ENCODE peak calls at places on chromosomes 6 and 20, in six cellular contexts. One of them, this sample, is unnamed.

GRCh38 chr6:88870728-88871330 is 92.6 kb downstream of the RNGTT start:
- DNase-seq in brain microvascular endothelial cell: peak
- DNase-seq in cardiac fibroblast: peak
- DNase-seq in fibroblast of pulmonary artery: peak
- DNase-seq in coronary artery: no peak
- DNase-seq in right atrium auricular region: no peak
- DNase-seq in this sample: peak

GRCh38 chr20:11738852-11739251 is 178.8 kb upstream of the BTBD3 start:
- DNase-seq in right atrium auricular region: no peak
- DNase-seq in coronary artery: no peak
- DNase-seq in brain microvascular endothelial cell: no peak
- DNase-seq in cardiac fibroblast: no peak
- DNase-seq in fibroblast of pulmonary artery: no peak
- DNase-seq in this sample: no peak

GRCh38 chr6:161228911-161229591 is 44.8 kb downstream of the AGPAT4 start:
- DNase-seq in cardiac fibroblast: peak
- DNase-seq in fibroblast of pulmonary artery: peak
- DNase-seq in coronary artery: no peak
- DNase-seq in right atrium auricular region: no peak
- DNase-seq in brain microvascular endothelial cell: peak
- DNase-seq in this sample: peak

GRCh38 chr6:10395946-10396577 is 18.8 kb downstream of the TFAP2A start:
- DNase-seq in right atrium auricular region: no peak
- DNase-seq in cardiac fibroblast: no peak
- DNase-seq in fibroblast of pulmonary artery: no peak
- DNase-seq in coronary artery: no peak
- DNase-seq in brain microvascular endothelial cell: no peak
- DNase-seq in this sample: no peak

GRCh38 chr6:40743226-40743625 is 156.1 kb upstream of the LRFN2 start:
- DNase-seq in fibroblast of pulmonary artery: no peak
- DNase-seq in brain microvascular endothelial cell: no peak
- DNase-seq in coronary artery: no peak
- DNase-seq in cardiac fibroblast: no peak
- DNase-seq in right atrium auricular region: no peak
- DNase-seq in this sample: no peak

GRCh38 chr6:10999994-11000393 is 44.1 kb downstream of the ELOVL2 start:
- DNase-seq in fibroblast of pulmonary artery: peak
- DNase-seq in right atrium auricular region: no peak
- DNase-seq in coronary artery: no peak
- DNase-seq in brain microvascular endothelial cell: peak
- DNase-seq in cardiac fibroblast: peak
- DNase-seq in this sample: peak

GRCh38 chr20:3805594-3806264 is 9.6 kb downstream of the CDC25B start:
- DNase-seq in brain microvascular endothelial cell: no peak
- DNase-seq in cardiac fibroblast: peak
- DNase-seq in right atrium auricular region: no peak
- DNase-seq in fibroblast of pulmonary artery: peak
- DNase-seq in coronary artery: no peak
- DNase-seq in this sample: peak

GRCh38 chr6:158329531-158329930 is 17.3 kb downstream of the TULP4 start:
- DNase-seq in right atrium auricular region: no peak
- DNase-seq in cardiac fibroblast: no peak
- DNase-seq in fibroblast of pulmonary artery: no peak
- DNase-seq in brain microvascular endothelial cell: no peak
- DNase-seq in coronary artery: no peak
- DNase-seq in this sample: peak

GRCh38 chr6:387293-387694 is 4.3 kb upstream of the IRF4 start:
- DNase-seq in right atrium auricular region: no peak
- DNase-seq in cardiac fibroblast: peak
- DNase-seq in coronary artery: peak
- DNase-seq in fibroblast of pulmonary artery: peak
- DNase-seq in brain microvascular endothelial cell: no peak
- DNase-seq in this sample: peak

GRCh38 chr20:49695830-49696229 is 17.8 kb downstream of the B4GALT5 start:
- DNase-seq in cardiac fibroblast: no peak
- DNase-seq in right atrium auricular region: no peak
- DNase-seq in brain microvascular endothelial cell: no peak
- DNase-seq in coronary artery: no peak
- DNase-seq in fibroblast of pulmonary artery: no peak
- DNase-seq in this sample: no peak

GRCh38 chr20:17859002-17859615 is 109.5 kb downstream of the SNX5 start:
- DNase-seq in right atrium auricular region: no peak
- DNase-seq in cardiac fibroblast: no peak
- DNase-seq in brain microvascular endothelial cell: no peak
- DNase-seq in fibroblast of pulmonary artery: no peak
- DNase-seq in coronary artery: no peak
- DNase-seq in this sample: no peak

DNA sequence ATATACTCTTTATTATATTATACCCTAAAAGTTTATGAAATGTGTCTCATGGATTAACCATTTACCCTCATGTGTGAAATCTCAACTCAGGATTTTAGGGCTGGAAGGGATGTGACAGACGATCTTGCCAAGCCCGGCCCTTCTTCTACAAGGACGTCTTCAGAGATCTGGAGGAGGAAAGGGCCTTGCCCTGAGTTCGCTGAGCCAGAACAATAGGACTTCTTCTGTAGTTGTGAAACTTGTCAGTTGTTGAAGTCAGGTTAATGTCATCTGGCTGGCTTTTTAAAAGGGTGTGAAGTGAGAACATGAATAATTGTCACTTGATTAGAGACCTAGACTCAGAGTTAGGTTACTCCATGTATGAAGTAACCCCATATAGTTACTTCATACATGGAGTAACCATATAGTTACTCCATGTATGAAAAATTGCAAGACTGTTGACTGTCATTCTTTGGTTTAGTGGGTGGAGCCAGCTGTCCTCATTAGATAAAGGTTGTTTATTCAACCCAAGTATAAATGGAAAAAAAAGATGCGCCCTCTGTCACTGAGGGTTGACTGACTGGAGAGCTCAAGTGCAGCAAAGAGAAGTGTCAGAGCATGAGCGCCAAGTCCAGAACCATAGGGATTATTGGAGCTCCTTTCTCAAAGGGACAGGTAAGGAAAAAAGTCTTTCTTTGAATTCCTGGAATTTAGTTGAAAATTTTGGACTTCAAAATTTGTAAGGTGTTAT is at the start of gene ARG1:
- DNase-seq in cardiac fibroblast: no peak
- DNase-seq in coronary artery: no peak
- DNase-seq in fibroblast of pulmonary artery: no peak
- DNase-seq in brain microvascular endothelial cell: no peak
- DNase-seq in right atrium auricular region: no peak
- DNase-seq in this sample: no peak
- H3K4me3 ChIP-seq in cardiac fibroblast: no peak
- H3K4me3 ChIP-seq in coronary artery: no peak
- H3K4me3 ChIP-seq in fibroblast of pulmonary artery: no peak
- H3K4me3 ChIP-seq in brain microvascular endothelial cell: no peak
- H3K4me3 ChIP-seq in right atrium auricular region: no peak
- H3K4me3 ChIP-seq in this sample: no peak

GRCh38 chr6:85483861-85484260 is 34.0 kb downstream of the NT5E start:
- DNase-seq in brain microvascular endothelial cell: no peak
- DNase-seq in right atrium auricular region: no peak
- DNase-seq in coronary artery: no peak
- DNase-seq in fibroblast of pulmonary artery: no peak
- DNase-seq in cardiac fibroblast: no peak
- DNase-seq in this sample: no peak

GRCh38 chr6:85479221-85479620 is 29.3 kb downstream of the NT5E start:
- DNase-seq in brain microvascular endothelial cell: no peak
- DNase-seq in fibroblast of pulmonary artery: no peak
- DNase-seq in coronary artery: no peak
- DNase-seq in cardiac fibroblast: no peak
- DNase-seq in right atrium auricular region: no peak
- DNase-seq in this sample: no peak

GRCh38 chr6:85483041-85483700 is 33.3 kb downstream of the NT5E start:
- DNase-seq in coronary artery: peak
- DNase-seq in fibroblast of pulmonary artery: peak
- DNase-seq in brain microvascular endothelial cell: peak
- DNase-seq in cardiac fibroblast: peak
- DNase-seq in right atrium auricular region: peak
- DNase-seq in this sample: peak

GRCh38 chr6:85484941-85485340 is 35.1 kb downstream of the NT5E start:
- DNase-seq in coronary artery: no peak
- DNase-seq in right atrium auricular region: no peak
- DNase-seq in cardiac fibroblast: no peak
- DNase-seq in brain microvascular endothelial cell: no peak
- DNase-seq in fibroblast of pulmonary artery: no peak
- DNase-seq in this sample: no peak

DNA sequence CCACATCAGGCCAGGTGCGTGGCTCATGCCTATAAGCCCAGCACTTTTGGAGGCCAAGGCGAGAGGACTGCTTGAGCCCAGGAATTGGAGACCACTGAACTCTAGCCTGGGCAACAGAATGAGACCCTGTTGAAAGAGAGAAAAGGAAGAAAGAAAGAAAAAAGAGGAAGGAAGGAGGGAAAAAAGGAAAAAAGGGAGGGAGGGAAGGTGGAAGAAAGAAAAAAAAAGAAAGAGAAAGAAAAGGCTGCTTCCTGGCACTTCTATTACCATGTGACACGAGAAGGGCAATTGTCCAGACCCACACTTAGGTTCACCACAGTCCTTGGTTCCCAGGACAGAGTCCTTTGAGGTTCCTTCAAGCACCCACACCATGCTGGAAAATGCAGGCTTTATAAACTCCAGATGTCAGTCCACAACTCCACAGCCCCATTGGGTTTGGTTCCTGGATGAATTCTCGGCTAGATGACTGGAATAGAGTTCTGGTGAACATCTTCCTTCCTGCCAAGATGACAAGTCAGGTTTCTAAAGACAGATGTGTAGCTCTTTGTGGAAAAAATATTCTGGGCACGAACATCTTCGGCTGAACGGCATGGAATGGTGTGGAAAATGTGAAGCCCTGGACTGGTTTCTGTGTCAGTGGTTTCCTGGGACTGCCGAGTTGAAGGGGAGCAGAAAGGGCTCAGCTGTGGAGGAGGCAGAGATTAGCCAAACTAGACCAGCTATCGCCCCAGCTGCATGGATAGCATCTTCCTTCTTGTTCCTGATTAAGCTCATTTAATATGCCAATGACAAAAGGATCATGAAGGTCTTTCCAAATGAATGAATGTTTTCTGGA is 32.5 kb downstream of the NT5E start:
- DNase-seq in fibroblast of pulmonary artery: peak
- DNase-seq in brain microvascular endothelial cell: no peak
- DNase-seq in right atrium auricular region: no peak
- DNase-seq in coronary artery: no peak
- DNase-seq in cardiac fibroblast: peak
- DNase-seq in this sample: peak
- H3K4me3 ChIP-seq in fibroblast of pulmonary artery: no peak
- H3K4me3 ChIP-seq in brain microvascular endothelial cell: no peak
- H3K4me3 ChIP-seq in right atrium auricular region: no peak
- H3K4me3 ChIP-seq in coronary artery: peak
- H3K4me3 ChIP-seq in cardiac fibroblast: no peak
- H3K4me3 ChIP-seq in this sample: no peak

DNA sequence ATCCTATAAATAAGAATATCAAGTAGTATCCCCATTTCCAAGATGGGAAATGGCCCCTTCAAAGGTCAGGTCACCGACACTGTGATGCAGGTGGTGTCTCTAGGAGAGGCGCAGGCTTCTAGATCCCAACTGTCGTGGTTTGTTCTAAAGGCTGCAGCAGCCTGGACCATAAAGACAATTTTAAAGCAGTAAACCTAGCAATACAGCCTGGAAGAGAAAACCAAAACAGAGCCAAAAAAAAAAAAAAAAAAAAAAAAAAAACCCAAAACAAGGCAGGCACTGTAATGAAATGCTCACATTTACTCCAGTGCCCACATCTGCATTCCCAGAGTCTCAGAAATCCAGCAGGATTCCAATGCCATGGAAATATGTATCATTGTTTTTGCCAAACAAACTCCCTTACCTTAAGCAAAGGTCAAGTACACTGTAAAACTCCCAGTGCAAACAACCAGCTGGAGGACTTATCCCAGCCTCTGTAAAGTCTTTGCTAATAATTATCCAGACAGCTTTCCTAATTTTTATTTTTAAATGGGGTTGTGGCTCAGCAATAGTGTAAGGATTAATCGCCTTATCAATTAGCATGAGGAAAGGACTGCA is 98.2 kb downstream of the PSMG4 start:
- DNase-seq in coronary artery: no peak
- DNase-seq in fibroblast of pulmonary artery: peak
- DNase-seq in brain microvascular endothelial cell: no peak
- DNase-seq in right atrium auricular region: no peak
- DNase-seq in cardiac fibroblast: no peak
- DNase-seq in this sample: no peak
- H3K4me3 ChIP-seq in coronary artery: peak
- H3K4me3 ChIP-seq in fibroblast of pulmonary artery: no peak
- H3K4me3 ChIP-seq in brain microvascular endothelial cell: no peak
- H3K4me3 ChIP-seq in right atrium auricular region: no peak
- H3K4me3 ChIP-seq in cardiac fibroblast: no peak
- H3K4me3 ChIP-seq in this sample: no peak

DNA sequence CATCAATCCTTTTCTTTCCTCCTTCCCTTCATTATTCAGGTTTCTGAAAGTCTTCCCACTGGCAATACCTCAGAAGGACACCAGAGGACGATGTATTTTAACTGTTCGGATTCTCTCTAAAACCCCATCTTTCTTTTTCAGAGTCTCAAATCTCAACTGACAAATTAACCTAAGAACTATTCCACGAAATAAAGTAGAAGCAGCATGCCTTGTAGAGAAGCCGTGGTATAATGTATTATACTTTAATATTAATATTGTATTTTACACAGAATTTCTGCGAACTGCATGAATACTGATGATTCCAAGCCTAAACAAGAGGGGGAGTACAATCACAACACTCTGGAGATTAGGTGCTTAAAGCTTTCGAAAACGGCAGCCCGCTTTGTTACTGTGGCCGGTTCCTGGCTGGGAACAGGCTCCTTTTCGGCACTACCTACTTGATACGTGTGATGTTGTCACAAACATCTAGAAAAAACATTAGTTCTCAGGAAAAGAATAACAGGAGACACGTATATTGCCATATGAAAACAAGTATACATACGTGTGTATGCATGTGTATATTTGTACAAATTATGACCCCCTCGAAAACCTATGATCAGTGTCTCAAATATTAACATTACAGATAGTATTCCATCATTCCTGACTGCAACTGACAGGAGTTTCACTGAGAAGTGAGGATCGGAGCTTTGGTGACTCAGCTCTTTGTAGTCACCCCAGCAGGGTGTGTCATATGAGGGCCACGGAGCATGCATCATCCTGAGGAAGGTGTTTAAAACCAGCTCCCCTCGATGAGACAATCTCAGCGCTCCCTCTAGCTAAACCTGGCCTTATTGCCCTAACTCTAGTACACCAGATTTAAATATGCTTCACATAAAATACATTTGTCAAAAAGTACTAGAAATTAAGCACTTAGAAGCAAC is 319.7 kb upstream of the TCF21 start:
- DNase-seq in cardiac fibroblast: peak
- DNase-seq in right atrium auricular region: peak
- DNase-seq in coronary artery: no peak
- DNase-seq in fibroblast of pulmonary artery: peak
- DNase-seq in brain microvascular endothelial cell: peak
- DNase-seq in this sample: peak
- H3K4me3 ChIP-seq in cardiac fibroblast: peak
- H3K4me3 ChIP-seq in right atrium auricular region: peak
- H3K4me3 ChIP-seq in coronary artery: peak
- H3K4me3 ChIP-seq in fibroblast of pulmonary artery: peak
- H3K4me3 ChIP-seq in brain microvascular endothelial cell: peak
- H3K4me3 ChIP-seq in this sample: peak

This sample was measured in fibroblast of mammary gland.